ENCODE peak calls at places on chromosome 18, in nine cellular contexts. One of them, this sample, is unnamed.

GRCh38 chr18:59055345-59056032 is 84.2 kb upstream of the SEC11C start:
- DNase-seq in AG04450: no peak
- DNase-seq in globus pallidus: no peak
- DNase-seq in nephron progenitor cell: no peak
- DNase-seq in sciatic nerve: no peak
- DNase-seq in kidney tubule cell: no peak
- DNase-seq in immature natural killer cell: no peak
- DNase-seq in retina: no peak
- DNase-seq in LoVo: no peak
- DNase-seq in this sample: no peak

GRCh38 chr18:7918696-7919095 is 351.6 kb downstream of the PTPRM start:
- DNase-seq in AG04450: no peak
- DNase-seq in globus pallidus: no peak
- DNase-seq in nephron progenitor cell: no peak
- DNase-seq in sciatic nerve: no peak
- DNase-seq in kidney tubule cell: no peak
- DNase-seq in immature natural killer cell: no peak
- DNase-seq in retina: no peak
- DNase-seq in LoVo: no peak
- DNase-seq in this sample: no peak

GRCh38 chr18:65942854-65943253 is 192.0 kb downstream of the CDH7 start:
- DNase-seq in AG04450: no peak
- DNase-seq in globus pallidus: no peak
- DNase-seq in nephron progenitor cell: no peak
- DNase-seq in sciatic nerve: no peak
- DNase-seq in kidney tubule cell: no peak
- DNase-seq in immature natural killer cell: no peak
- DNase-seq in retina: no peak
- DNase-seq in LoVo: no peak
- DNase-seq in this sample: no peak

GRCh38 chr18:49591271-49591670 is 29.4 kb downstream of the LIPG start:
- DNase-seq in AG04450: no peak
- DNase-seq in globus pallidus: no peak
- DNase-seq in nephron progenitor cell: no peak
- DNase-seq in sciatic nerve: no peak
- DNase-seq in kidney tubule cell: peak
- DNase-seq in immature natural killer cell: no peak
- DNase-seq in retina: no peak
- DNase-seq in LoVo: peak
- DNase-seq in this sample: no peak

GRCh38 chr18:39958876-39959275 is 1996.2 kb upstream of the PIK3C3 start:
- DNase-seq in AG04450: no peak
- DNase-seq in globus pallidus: no peak
- DNase-seq in nephron progenitor cell: no peak
- DNase-seq in sciatic nerve: no peak
- DNase-seq in kidney tubule cell: peak
- DNase-seq in immature natural killer cell: no peak
- DNase-seq in retina: no peak
- DNase-seq in LoVo: no peak
- DNase-seq in this sample: no peak

GRCh38 chr18:46660955-46661749 is 4.1 kb upstream of the LOXHD1 start:
- DNase-seq in AG04450: no peak
- DNase-seq in globus pallidus: peak
- DNase-seq in nephron progenitor cell: peak
- DNase-seq in sciatic nerve: no peak
- DNase-seq in kidney tubule cell: peak
- DNase-seq in immature natural killer cell: no peak
- DNase-seq in retina: peak
- DNase-seq in LoVo: no peak
- DNase-seq in this sample: no peak

GRCh38 chr18:59921384-59921891 is 21.6 kb downstream of the PMAIP1 start:
- DNase-seq in AG04450: no peak
- DNase-seq in globus pallidus: no peak
- DNase-seq in nephron progenitor cell: no peak
- DNase-seq in sciatic nerve: no peak
- DNase-seq in kidney tubule cell: no peak
- DNase-seq in immature natural killer cell: peak
- DNase-seq in retina: no peak
- DNase-seq in LoVo: no peak
- DNase-seq in this sample: peak

GRCh38 chr18:51193621-51194287 is 3.7 kb downstream of the MEX3C start:
- DNase-seq in AG04450: no peak
- DNase-seq in globus pallidus: no peak
- DNase-seq in nephron progenitor cell: no peak
- DNase-seq in sciatic nerve: no peak
- DNase-seq in kidney tubule cell: peak
- DNase-seq in immature natural killer cell: no peak
- DNase-seq in retina: peak
- DNase-seq in LoVo: no peak
- DNase-seq in this sample: no peak

GRCh38 chr18:34003687-34004086 is 221.0 kb downstream of the NOL4 start:
- DNase-seq in AG04450: no peak
- DNase-seq in globus pallidus: no peak
- DNase-seq in nephron progenitor cell: no peak
- DNase-seq in sciatic nerve: no peak
- DNase-seq in kidney tubule cell: no peak
- DNase-seq in immature natural killer cell: no peak
- DNase-seq in retina: no peak
- DNase-seq in LoVo: no peak
- DNase-seq in this sample: no peak

GRCh38 chr18:11906926-11907874 is 917 bp downstream of the MPPE1 start:
- DNase-seq in AG04450: no peak
- DNase-seq in globus pallidus: no peak
- DNase-seq in nephron progenitor cell: no peak
- DNase-seq in sciatic nerve: no peak
- DNase-seq in kidney tubule cell: no peak
- DNase-seq in immature natural killer cell: no peak
- DNase-seq in retina: no peak
- DNase-seq in LoVo: no peak
- DNase-seq in this sample: no peak

GRCh38 chr18:32770181-32770650 is 2.6 kb downstream of the KLHL14 start:
- DNase-seq in AG04450: no peak
- DNase-seq in globus pallidus: no peak
- DNase-seq in nephron progenitor cell: peak
- DNase-seq in sciatic nerve: peak
- DNase-seq in kidney tubule cell: no peak
- DNase-seq in immature natural killer cell: no peak
- DNase-seq in retina: no peak
- DNase-seq in LoVo: no peak
- DNase-seq in this sample: peak

GRCh38 chr18:45625596-45625995 is 10.3 kb downstream of the SLC14A2 start:
- DNase-seq in AG04450: no peak
- DNase-seq in globus pallidus: no peak
- DNase-seq in nephron progenitor cell: no peak
- DNase-seq in sciatic nerve: no peak
- DNase-seq in kidney tubule cell: no peak
- DNase-seq in immature natural killer cell: no peak
- DNase-seq in retina: no peak
- DNase-seq in LoVo: no peak
- DNase-seq in this sample: no peak

GRCh38 chr18:33928226-33928625 is 296.5 kb downstream of the NOL4 start:
- DNase-seq in AG04450: no peak
- DNase-seq in globus pallidus: no peak
- DNase-seq in nephron progenitor cell: no peak
- DNase-seq in sciatic nerve: no peak
- DNase-seq in kidney tubule cell: peak
- DNase-seq in immature natural killer cell: no peak
- DNase-seq in retina: no peak
- DNase-seq in LoVo: no peak
- DNase-seq in this sample: no peak

GRCh38 chr18:49321800-49322461 is 138.5 kb downstream of the DYM start:
- DNase-seq in AG04450: no peak
- DNase-seq in globus pallidus: no peak
- DNase-seq in nephron progenitor cell: no peak
- DNase-seq in sciatic nerve: no peak
- DNase-seq in kidney tubule cell: peak
- DNase-seq in immature natural killer cell: no peak
- DNase-seq in retina: no peak
- DNase-seq in LoVo: no peak
- DNase-seq in this sample: no peak

GRCh38 chr18:60259052-60259681 is 113.4 kb downstream of the MC4R start:
- DNase-seq in AG04450: no peak
- DNase-seq in globus pallidus: no peak
- DNase-seq in nephron progenitor cell: no peak
- DNase-seq in sciatic nerve: no peak
- DNase-seq in kidney tubule cell: peak
- DNase-seq in immature natural killer cell: no peak
- DNase-seq in retina: no peak
- DNase-seq in LoVo: no peak
- DNase-seq in this sample: no peak

GRCh38 chr18:78321402-78321801 is 658.2 kb upstream of the SALL3 start:
- DNase-seq in AG04450: no peak
- DNase-seq in globus pallidus: no peak
- DNase-seq in nephron progenitor cell: no peak
- DNase-seq in sciatic nerve: no peak
- DNase-seq in kidney tubule cell: no peak
- DNase-seq in immature natural killer cell: no peak
- DNase-seq in retina: no peak
- DNase-seq in LoVo: no peak
- DNase-seq in this sample: no peak

GRCh38 chr18:53918091-53918490 is 306.4 kb downstream of the MBD2 start:
- DNase-seq in AG04450: no peak
- DNase-seq in globus pallidus: no peak
- DNase-seq in nephron progenitor cell: no peak
- DNase-seq in sciatic nerve: no peak
- DNase-seq in kidney tubule cell: no peak
- DNase-seq in immature natural killer cell: no peak
- DNase-seq in retina: no peak
- DNase-seq in LoVo: no peak
- DNase-seq in this sample: no peak

GRCh38 chr18:8661754-8662573 is 43.4 kb upstream of the MTCL1 start:
- DNase-seq in AG04450: no peak
- DNase-seq in globus pallidus: no peak
- DNase-seq in nephron progenitor cell: peak
- DNase-seq in sciatic nerve: no peak
- DNase-seq in kidney tubule cell: peak
- DNase-seq in immature natural killer cell: no peak
- DNase-seq in retina: peak
- DNase-seq in LoVo: no peak
- DNase-seq in this sample: no peak

GRCh38 chr18:63255435-63255834 is 64.1 kb downstream of the BCL2 start:
- DNase-seq in AG04450: no peak
- DNase-seq in globus pallidus: no peak
- DNase-seq in nephron progenitor cell: no peak
- DNase-seq in sciatic nerve: no peak
- DNase-seq in kidney tubule cell: no peak
- DNase-seq in immature natural killer cell: no peak
- DNase-seq in retina: no peak
- DNase-seq in LoVo: no peak
- DNase-seq in this sample: no peak

GRCh38 chr18:62643181-62643580 is 72.2 kb upstream of the PHLPP1 start:
- DNase-seq in AG04450: no peak
- DNase-seq in globus pallidus: no peak
- DNase-seq in nephron progenitor cell: no peak
- DNase-seq in sciatic nerve: no peak
- DNase-seq in kidney tubule cell: no peak
- DNase-seq in immature natural killer cell: no peak
- DNase-seq in retina: no peak
- DNase-seq in LoVo: no peak
- DNase-seq in this sample: no peak

GRCh38 chr18:6255121-6255742 is 159.5 kb downstream of the L3MBTL4 start:
- DNase-seq in AG04450: no peak
- DNase-seq in globus pallidus: no peak
- DNase-seq in nephron progenitor cell: no peak
- DNase-seq in sciatic nerve: no peak
- DNase-seq in kidney tubule cell: peak
- DNase-seq in immature natural killer cell: no peak
- DNase-seq in retina: no peak
- DNase-seq in LoVo: no peak
- DNase-seq in this sample: no peak

GRCh38 chr18:2222270-2223185 is 348.8 kb downstream of the METTL4 start:
- DNase-seq in AG04450: no peak
- DNase-seq in globus pallidus: no peak
- DNase-seq in nephron progenitor cell: no peak
- DNase-seq in sciatic nerve: no peak
- DNase-seq in kidney tubule cell: peak
- DNase-seq in immature natural killer cell: no peak
- DNase-seq in retina: no peak
- DNase-seq in LoVo: peak
- DNase-seq in this sample: no peak

GRCh38 chr18:25097119-25098114 is 254.5 kb downstream of the ZNF521 start:
- DNase-seq in AG04450: peak
- DNase-seq in globus pallidus: no peak
- DNase-seq in nephron progenitor cell: no peak
- DNase-seq in sciatic nerve: no peak
- DNase-seq in kidney tubule cell: no peak
- DNase-seq in immature natural killer cell: no peak
- DNase-seq in retina: no peak
- DNase-seq in LoVo: no peak
- DNase-seq in this sample: no peak

GRCh38 chr18:25561923-25562322 is 210.0 kb upstream of the ZNF521 start:
- DNase-seq in AG04450: peak
- DNase-seq in globus pallidus: no peak
- DNase-seq in nephron progenitor cell: peak
- DNase-seq in sciatic nerve: no peak
- DNase-seq in kidney tubule cell: peak
- DNase-seq in immature natural killer cell: peak
- DNase-seq in retina: no peak
- DNase-seq in LoVo: no peak
- DNase-seq in this sample: no peak

GRCh38 chr18:26091047-26091630 is 726 bp upstream of the SS18 start:
- DNase-seq in AG04450: no peak
- DNase-seq in globus pallidus: no peak
- DNase-seq in nephron progenitor cell: no peak
- DNase-seq in sciatic nerve: peak
- DNase-seq in kidney tubule cell: peak
- DNase-seq in immature natural killer cell: no peak
- DNase-seq in retina: peak
- DNase-seq in LoVo: peak
- DNase-seq in this sample: no peak

GRCh38 chr18:76979906-76980305 is 152.7 kb downstream of the MBP start:
- DNase-seq in AG04450: no peak
- DNase-seq in globus pallidus: peak
- DNase-seq in nephron progenitor cell: no peak
- DNase-seq in sciatic nerve: no peak
- DNase-seq in kidney tubule cell: no peak
- DNase-seq in immature natural killer cell: no peak
- DNase-seq in retina: no peak
- DNase-seq in LoVo: no peak
- DNase-seq in this sample: no peak

GRCh38 chr18:79274823-79275222 is 120.9 kb upstream of the NFATC1 start:
- DNase-seq in AG04450: no peak
- DNase-seq in globus pallidus: no peak
- DNase-seq in nephron progenitor cell: no peak
- DNase-seq in sciatic nerve: no peak
- DNase-seq in kidney tubule cell: no peak
- DNase-seq in immature natural killer cell: no peak
- DNase-seq in retina: no peak
- DNase-seq in LoVo: no peak
- DNase-seq in this sample: no peak

GRCh38 chr18:36697905-36698304 is 130.9 kb downstream of the TPGS2 start:
- DNase-seq in AG04450: peak
- DNase-seq in globus pallidus: no peak
- DNase-seq in nephron progenitor cell: no peak
- DNase-seq in sciatic nerve: no peak
- DNase-seq in kidney tubule cell: peak
- DNase-seq in immature natural killer cell: no peak
- DNase-seq in retina: no peak
- DNase-seq in LoVo: peak
- DNase-seq in this sample: no peak

GRCh38 chr18:56382541-56382940 is 255.9 kb downstream of the TXNL1 start:
- DNase-seq in AG04450: no peak
- DNase-seq in globus pallidus: peak
- DNase-seq in nephron progenitor cell: no peak
- DNase-seq in sciatic nerve: no peak
- DNase-seq in kidney tubule cell: no peak
- DNase-seq in immature natural killer cell: no peak
- DNase-seq in retina: no peak
- DNase-seq in LoVo: no peak
- DNase-seq in this sample: no peak

GRCh38 chr18:13178976-13179375 is 39.6 kb upstream of the LDLRAD4 start:
- DNase-seq in AG04450: no peak
- DNase-seq in globus pallidus: no peak
- DNase-seq in nephron progenitor cell: no peak
- DNase-seq in sciatic nerve: no peak
- DNase-seq in kidney tubule cell: no peak
- DNase-seq in immature natural killer cell: no peak
- DNase-seq in retina: no peak
- DNase-seq in LoVo: no peak
- DNase-seq in this sample: no peak

GRCh38 chr18:8747440-8747937 is 42.1 kb downstream of the MTCL1 start:
- DNase-seq in AG04450: peak
- DNase-seq in globus pallidus: no peak
- DNase-seq in nephron progenitor cell: no peak
- DNase-seq in sciatic nerve: no peak
- DNase-seq in kidney tubule cell: peak
- DNase-seq in immature natural killer cell: no peak
- DNase-seq in retina: no peak
- DNase-seq in LoVo: no peak
- DNase-seq in this sample: no peak

This sample was measured in naive B cell.